ENCODE peak calls at places on chromosomes 13 and 19, in five cellular contexts. R, Q, A, H and F are unnamed samples.
A peak's percentile ranks its signal among the peaks of the same experiment; 100 is the strongest.

GRCh38 chr19:32203161-32203560 is 142.2 kb upstream of the ZNF507 start:
- DNase-seq in A (no peak), Q (no peak), R (no peak), H (no peak), F (no peak)

GRCh38 chr19:6247007-6247288 is 32.8 kb downstream of the MLLT1 start:
- DNase-seq in H (no peak), Q (no peak), R (no peak), A (no peak), F (no peak)

GRCh38 chr19:33797821-33798633 is 1.4 kb downstream of the KCTD15 start:
- DNase-seq in A (no peak), R (peak; percentile 69), Q (no peak), H (peak; percentile 89), F (no peak)

GRCh38 chr19:1811472-1811894 is 593 bp downstream of the ATP8B3 start:
- DNase-seq in H (peak; percentile 94), A (no peak), Q (no peak), R (peak; percentile 73), F (no peak)

GRCh38 chr13:52383362-52383761 is 22.6 kb downstream of the THSD1 start:
- DNase-seq in H (no peak), Q (no peak), A (no peak), R (no peak), F (no peak)

GRCh38 chr19:30070970-30071632 is 129.1 kb downstream of the URI1 start:
- DNase-seq in A (no peak), H (peak; percentile 37), R (no peak), Q (no peak), F (peak; percentile 80)

GRCh38 chr19:30447276-30447870 is 75.2 kb downstream of the ZNF536 start:
- DNase-seq in A (no peak), R (no peak), Q (no peak), H (no peak), F (no peak)

GRCh38 chr19:11138659-11139526 is 16.7 kb downstream of the SPC24 start:
- DNase-seq in R (peak; percentile 89), H (peak; percentile 96), Q (no peak), A (peak; percentile 45), F (peak; percentile 95)

GRCh38 chr19:37963190-37963947 is 56.4 kb downstream of the SIPA1L3 start:
- DNase-seq in Q (no peak), R (no peak), A (peak; percentile 74), H (no peak), F (peak; percentile 27)

GRCh38 chr19:55173717-55174409 is 6.2 kb downstream of the SYT5 start:
- DNase-seq in R (peak; percentile 46), H (no peak), A (peak; percentile 34), Q (no peak), F (no peak)

GRCh38 chr19:1076951-1077350 is 10.0 kb downstream of the ARHGAP45 start:
- DNase-seq in A (no peak), H (peak; percentile 90), R (no peak), Q (peak; percentile 91), F (no peak)

GRCh38 chr19:11142528-11143171 is 12.9 kb downstream of the SPC24 start:
- DNase-seq in Q (no peak), A (peak; percentile 73), H (peak; percentile 98), R (peak; percentile 96), F (peak; percentile 97)

GRCh38 chr13:41019578-41020347 is 647 bp upstream of the ELF1 start:
- DNase-seq in H (peak; percentile 26), Q (no peak), A (no peak), R (no peak), F (no peak)

GRCh38 chr19:58385313-58386165 is 1.5 kb upstream of the RPS5 start:
- DNase-seq in A (no peak), Q (no peak), H (no peak), R (no peak), F (no peak)

GRCh38 chr19:1967087-1967608 is 26.2 kb downstream of the CSNK1G2 start:
- DNase-seq in H (peak; percentile 75), Q (no peak), R (no peak), A (no peak), F (no peak)

GRCh38 chr13:33110713-33111413 is 94.6 kb downstream of the KL start:
- DNase-seq in R (no peak), Q (no peak), A (no peak), H (peak; percentile 82), F (no peak)

GRCh38 chr13:104900186-104900817 is 1635.2 kb downstream of the EFNB2 start:
- DNase-seq in Q (no peak), A (no peak), R (no peak), H (no peak), F (no peak)

GRCh38 chr13:108086678-108087077 is 128.7 kb downstream of the LIG4 start:
- DNase-seq in A (peak; percentile 5), R (no peak), Q (no peak), H (no peak), F (no peak)

GRCh38 chr13:39599842-39600241 is 3.2 kb downstream of the LHFPL6 start:
- DNase-seq in Q (no peak), A (peak; percentile 38), R (no peak), H (no peak), F (no peak)

GRCh38 chr19:43229315-43229714 is 23.9 kb upstream of the PSG4 start:
- DNase-seq in H (no peak), R (no peak), A (no peak), Q (no peak), F (no peak)

GRCh38 chr13:37453246-37453645 is 145.3 kb downstream of the POSTN start:
- DNase-seq in A (no peak), Q (no peak), H (no peak), R (no peak), F (no peak)

GRCh38 chr13:51834581-51835158 is 10.3 kb downstream of the TMEM272 start:
- DNase-seq in R (no peak), Q (no peak), H (no peak), A (no peak), F (no peak)

GRCh38 chr13:70571221-70571620 is 463.0 kb upstream of the KLHL1 start:
- DNase-seq in R (no peak), A (no peak), H (no peak), Q (no peak), F (no peak)

GRCh38 chr13:109333893-109334651 is 452.3 kb downstream of the IRS2 start:
- DNase-seq in R (no peak), H (no peak), Q (no peak), A (no peak), F (no peak)

GRCh38 chr19:14505488-14506239 is 9.7 kb upstream of the GIPC1 start:
- DNase-seq in H (peak; percentile 85), Q (no peak), R (no peak), A (no peak), F (no peak)

GRCh38 chr13:110251227-110251791 is 55.6 kb downstream of the COL4A1 start:
- DNase-seq in R (no peak), H (no peak), A (no peak), Q (no peak), F (no peak)

GRCh38 chr19:35404879-35405622 is 34.2 kb downstream of the GPR42 start:
- DNase-seq in H (no peak), Q (peak; percentile 79), R (no peak), A (peak; percentile 50), F (no peak)

GRCh38 chr19:49614096-49614857 is 23.3 kb downstream of the PRR12 start:
- DNase-seq in Q (no peak), A (no peak), H (no peak), R (no peak), F (no peak)

GRCh38 chr13:30681489-30682242 is 53.7 kb upstream of the ALOX5AP start:
- DNase-seq in R (peak; percentile 43), Q (no peak), H (no peak), A (peak; percentile 68), F (no peak)

DNA sequence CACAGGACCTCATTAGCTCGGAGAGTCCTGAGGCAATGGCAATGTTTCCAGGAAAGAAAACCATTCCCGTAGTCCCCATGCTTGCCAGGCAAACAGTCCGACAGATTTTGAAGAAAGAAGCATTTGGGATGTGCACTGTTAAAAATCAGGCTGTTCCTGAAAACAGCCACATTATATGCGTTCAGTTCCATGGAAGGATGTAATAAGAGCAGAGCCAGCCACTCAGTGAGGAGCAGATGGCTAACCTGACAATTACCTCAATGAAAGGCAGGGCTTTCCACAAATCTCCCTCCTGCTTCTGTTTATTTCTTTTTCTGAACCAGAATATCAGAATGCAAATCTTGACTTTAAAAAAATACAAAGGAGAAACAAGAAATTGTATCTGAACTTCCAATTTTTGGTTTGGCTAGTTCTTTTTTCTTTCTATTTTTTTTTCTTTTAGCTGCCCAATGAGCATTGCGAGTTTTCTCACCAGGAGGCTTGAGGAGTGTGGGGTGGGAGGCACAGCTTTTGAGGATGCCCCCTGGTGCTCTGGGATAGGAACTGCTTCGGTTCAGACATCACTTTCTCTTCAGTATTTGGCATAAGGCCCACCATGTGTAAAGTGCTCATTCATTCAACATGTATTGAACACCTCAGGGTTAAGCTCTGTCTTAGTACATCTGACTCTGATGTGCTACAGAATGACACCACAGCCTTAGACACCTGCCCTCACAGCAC is 124.2 kb downstream of the TBC1D4 start:
- DNase-seq in Q (peak; percentile 44), A (no peak), H (no peak), R (no peak), F (no peak)
- TF ChIP-seq CTCF in Q (peak; percentile 76), A (peak; percentile 64), H (peak; percentile 47), R (no peak), F (peak; percentile 77)

DNA sequence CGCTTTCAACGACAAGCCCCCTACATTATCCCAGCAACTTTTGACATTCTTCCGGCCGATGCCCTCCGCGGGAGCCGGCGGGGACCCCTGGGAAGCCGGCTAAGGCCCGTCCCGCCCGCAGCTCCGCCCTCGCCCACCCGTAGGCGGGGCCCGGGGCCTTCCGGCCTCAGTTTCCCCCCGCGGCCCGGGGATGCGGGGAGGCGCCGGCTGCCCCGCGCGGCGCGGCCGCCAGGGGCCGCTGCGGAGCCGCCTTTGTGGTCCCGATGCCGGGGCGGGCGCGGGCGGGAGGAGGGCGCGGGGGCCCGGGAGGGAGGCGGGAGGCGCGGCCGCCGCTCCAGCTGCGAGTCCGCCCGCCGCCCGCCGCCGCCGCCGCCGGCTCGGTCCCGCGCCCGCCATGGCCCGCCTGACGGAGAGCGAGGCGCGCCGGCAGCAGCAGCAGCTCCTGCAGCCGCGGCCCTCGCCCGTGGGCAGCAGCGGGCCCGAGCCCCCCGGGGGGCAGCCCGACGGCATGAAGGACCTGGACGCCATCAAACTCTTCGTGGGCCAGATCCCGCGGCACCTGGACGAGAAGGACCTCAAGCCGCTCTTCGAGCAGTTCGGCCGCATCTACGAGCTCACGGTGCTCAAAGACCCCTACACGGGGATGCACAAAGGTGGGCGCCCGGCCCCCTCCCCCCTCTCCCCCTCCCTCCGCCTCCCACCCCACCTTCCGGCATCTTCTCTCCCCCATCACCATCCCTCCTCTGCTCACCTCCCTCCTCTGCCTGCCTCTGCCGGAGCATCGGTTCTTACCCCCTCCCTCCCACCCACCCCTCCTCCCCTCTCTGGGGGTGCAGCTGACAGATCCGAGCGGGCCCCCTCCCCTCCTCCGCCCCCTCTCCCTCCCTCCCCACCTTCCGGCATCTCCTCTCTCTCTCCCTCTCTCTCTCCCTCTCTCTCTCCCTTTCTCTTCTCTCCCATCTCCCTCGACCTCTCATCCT is at the start of gene CELF5:
- DNase-seq in Q (no peak), H (no peak), A (no peak), R (no peak), F (no peak)
- TF ChIP-seq CTCF in Q (peak; percentile 50), H (peak; percentile 50), A (peak; percentile 18), R (peak; percentile 15), F (peak; percentile 78)

DNA sequence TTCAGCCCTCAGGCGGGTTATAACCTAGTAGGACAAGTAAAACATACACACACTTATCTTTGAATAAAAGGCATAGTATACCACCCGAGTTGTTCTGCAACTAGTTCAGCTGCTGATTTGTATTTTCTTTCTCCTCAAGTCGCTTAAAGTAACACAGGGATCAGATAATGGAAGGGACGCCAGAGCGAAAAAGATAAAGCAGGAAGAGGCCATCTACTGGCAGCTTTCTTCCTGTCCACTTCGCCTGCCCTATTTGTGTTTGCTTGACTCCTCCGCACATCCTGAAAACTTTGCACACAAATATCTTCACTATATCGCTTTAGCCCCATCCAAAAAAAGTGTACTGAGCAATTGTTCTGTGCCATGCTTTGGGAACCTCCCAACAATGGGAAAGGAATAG is 238.0 kb upstream of the SOX21 start:
- DNase-seq in Q (no peak), A (no peak), H (no peak), R (no peak), F (no peak)
- TF ChIP-seq CTCF in Q (no peak), A (peak; percentile 43), H (no peak), R (no peak), F (peak; percentile 39)

GRCh38 chr13:93227906-93228801 is 1.5 kb downstream of the GPC6 start:
- DNase-seq in R (peak; percentile 26), A (peak; percentile 63), Q (no peak), H (peak; percentile 80), F (no peak)
- TF ChIP-seq CTCF in R (no peak), A (peak; percentile 72), Q (no peak), H (peak; percentile 21), F (peak; percentile 81)